ENCODE peak calls at places on chromosomes 12 and 14, in four cellular contexts. W, P, T and Y are unnamed samples.

GRCh38 chr14:52874389-52874788 is 76.5 kb downstream of the FERMT2 start:
- DNase-seq in W (no peak), P (no peak), T (no peak), Y (no peak)

GRCh38 chr14:70748422-70748821 is 60.9 kb downstream of the MAP3K9 start:
- DNase-seq in W (no peak), P (no peak), T (no peak), Y (no peak)

GRCh38 chr12:92288533-92288932 is 142.9 kb upstream of the BTG1 start:
- DNase-seq in W (no peak), P (no peak), T (no peak), Y (no peak)

GRCh38 chr12:116594325-116595038 is 35.3 kb downstream of the MAP1LC3B2 start:
- DNase-seq in W (no peak), P (no peak), T (no peak), Y (no peak)

GRCh38 chr14:103483600-103483999 is 39.0 kb downstream of the CKB start:
- DNase-seq in W (peak; percentile 98), P (no peak), T (no peak), Y (no peak)

GRCh38 chr14:75373133-75373532 is 54.7 kb upstream of the JDP2 start:
- DNase-seq in W (no peak), P (no peak), T (no peak), Y (no peak)

GRCh38 chr12:12705833-12706520 is 10.0 kb upstream of the GPR19 start:
- DNase-seq in W (no peak), P (no peak), T (no peak), Y (peak; percentile 5)

GRCh38 chr14:97116546-97116945 is 319.4 kb downstream of the VRK1 start:
- DNase-seq in W (no peak), P (no peak), T (no peak), Y (no peak)

GRCh38 chr14:30069536-30069935 is 141.9 kb upstream of the PRKD1 start:
- DNase-seq in W (no peak), P (no peak), T (no peak), Y (no peak)

GRCh38 chr14:92356677-92357076 is 33.7 kb downstream of the SLC24A4 start:
- DNase-seq in W (no peak), P (no peak), T (no peak), Y (no peak)

GRCh38 chr12:7369274-7369729 is 65.4 kb downstream of the ACSM4 start:
- DNase-seq in W (no peak), P (no peak), T (no peak), Y (peak; percentile 45)

GRCh38 chr12:62466596-62467411 is at the start of gene MON2:
- DNase-seq in W (peak; percentile 78), P (peak; percentile 79), T (peak; percentile 87), Y (peak; percentile 90)
- H2BK5ac ChIP-seq in W (peak within 1 kb of the TSS; percentile 82), P (peak within 1 kb of the TSS; percentile 91), T (no peak within 1 kb of the TSS), Y (no peak within 1 kb of the TSS)

DNA sequence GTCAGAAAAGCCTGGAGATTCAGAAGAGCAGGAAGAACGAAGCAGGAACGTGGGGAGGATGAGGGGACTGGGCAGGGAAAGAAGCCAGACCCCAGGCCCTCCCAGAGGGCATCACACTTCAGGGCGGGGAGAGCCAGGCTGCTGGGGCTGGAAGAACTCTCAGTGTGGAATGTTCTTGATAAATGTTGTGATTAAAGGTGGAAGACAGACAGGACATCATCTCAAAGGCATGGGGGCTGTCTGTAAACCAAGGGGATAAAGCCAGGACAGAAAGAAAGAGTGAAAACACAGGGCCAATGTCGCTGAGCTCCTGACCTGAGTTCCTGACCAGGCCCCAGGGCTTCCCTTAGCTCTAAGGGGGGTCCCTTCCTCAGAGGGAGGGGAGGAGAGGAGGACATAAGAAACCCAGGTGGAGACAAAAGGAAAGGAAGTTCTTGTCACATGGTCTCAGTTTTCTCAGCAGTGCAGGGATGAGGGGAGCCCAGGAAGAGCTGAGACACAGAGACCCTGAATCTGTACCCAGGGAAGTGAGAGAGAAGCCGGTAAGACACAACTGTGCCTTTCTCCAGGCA is 56.3 kb downstream of the SETD3 start:
- DNase-seq in W (no peak), P (no peak), T (peak; percentile 45), Y (peak; percentile 92)
- H3K9ac ChIP-seq in W (no peak overlapping the region), P (no peak overlapping the region), T (no peak overlapping the region), Y (no peak overlapping the region)

DNA sequence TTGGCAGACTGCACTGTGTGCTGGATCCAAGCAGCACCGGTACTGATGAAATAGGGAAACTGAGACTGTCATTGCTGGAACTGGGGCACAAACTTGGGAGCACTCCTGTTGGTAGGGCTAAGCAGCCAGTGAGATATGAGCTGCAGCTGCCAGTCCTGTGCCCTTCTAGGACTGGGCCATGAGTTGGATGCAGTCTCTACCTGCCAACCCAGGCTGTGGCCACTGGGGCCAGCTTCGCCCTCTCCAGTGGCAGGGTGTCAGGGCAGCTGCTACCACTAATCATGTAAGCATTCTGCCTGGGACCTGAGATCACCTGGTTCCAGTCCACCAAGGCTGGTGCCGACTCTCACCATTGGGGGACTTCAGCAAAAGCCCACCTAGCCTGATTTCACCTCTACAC is 121.1 kb downstream of the PAWR start:
- DNase-seq in W (no peak), P (no peak), T (no peak), Y (no peak)
- H2BK5ac ChIP-seq in W (no peak overlapping the region), P (no peak overlapping the region), T (no peak overlapping the region), Y (no peak overlapping the region)

GRCh38 chr14:99247091-99247729 is 24.8 kb downstream of the BCL11B start:
- DNase-seq in W (no peak), P (no peak), T (no peak), Y (no peak)
- H3K9ac ChIP-seq in W (no peak overlapping the region), P (no peak overlapping the region), T (peak overlapping the region; percentile 18), Y (peak overlapping the region; percentile 90)